ENCODE peak calls at places on chromosome 16, in eight cellular contexts. E, D, M, R, Z, K, T and W are unnamed samples.

GRCh38 chr16:67207857-67208524 is 9.1 kb downstream of the ELMO3 start:
- DNase-seq in T (peak; percentile 21), E (no peak), M (no peak), Z (no peak), K (no peak), D (no peak), R (no peak), W (no peak)

GRCh38 chr16:70705056-70705455 is 19.2 kb upstream of the MTSS2 start:
- DNase-seq in E (no peak), K (no peak), M (no peak), T (no peak), Z (no peak), D (no peak), R (no peak), W (no peak)

GRCh38 chr16:15521758-15522509 is 87.5 kb downstream of the BMERB1 start:
- DNase-seq in R (no peak), M (no peak), T (no peak), D (no peak), E (no peak), K (no peak), Z (no peak), W (no peak)

GRCh38 chr16:80527297-80527696 is 13.5 kb upstream of the DYNLRB2 start:
- DNase-seq in R (peak; percentile 24), E (peak; percentile 51), K (peak; percentile 67), Z (peak; percentile 35), T (no peak), M (peak; percentile 52), D (peak; percentile 10), W (peak; percentile 62)

GRCh38 chr16:83887088-83887487 is 11.8 kb upstream of the MLYCD start:
- DNase-seq in E (no peak), M (no peak), R (no peak), K (peak; percentile 27), Z (peak; percentile 21), T (no peak), D (no peak), W (no peak)

GRCh38 chr16:29645699-29646187 is 17.3 kb upstream of the SPN start:
- DNase-seq in D (no peak), T (no peak), Z (no peak), K (no peak), M (peak; percentile 71), E (peak; percentile 25), R (no peak), W (peak; percentile 71)

GRCh38 chr16:67248401-67249177 is at the start of gene SLC9A5:
- DNase-seq in D (peak; percentile 5), Z (peak; percentile 46), K (peak; percentile 71), M (peak; percentile 62), E (peak; percentile 71), R (peak; percentile 10), T (no peak), W (peak; percentile 68)

GRCh38 chr16:78869492-78869891 is 731.0 kb downstream of the MAF start:
- DNase-seq in E (no peak), Z (no peak), K (no peak), R (no peak), D (no peak), T (no peak), M (no peak), W (no peak)

GRCh38 chr16:1283296-1283695 is 26.1 kb upstream of the UBE2I start:
- DNase-seq in T (no peak), R (no peak), M (no peak), K (no peak), E (no peak), Z (no peak), D (no peak), W (peak; percentile 41)

GRCh38 chr16:56370836-56371235 is 54.5 kb downstream of the AMFR start:
- DNase-seq in Z (no peak), R (no peak), E (no peak), D (no peak), T (no peak), M (no peak), K (no peak), W (no peak)

GRCh38 chr16:72927199-72928088 is 120.5 kb downstream of the ZFHX3 start:
- DNase-seq in K (no peak), D (peak; percentile 78), Z (no peak), T (no peak), M (no peak), E (no peak), R (no peak), W (no peak)

GRCh38 chr16:69935278-69935711 is 15.8 kb upstream of the CLEC18A start:
- DNase-seq in R (no peak), Z (no peak), T (no peak), D (no peak), M (no peak), E (peak; percentile 76), K (no peak), W (no peak)

GRCh38 chr16:72211085-72211484 is 39.1 kb upstream of the PMFBP1 start:
- DNase-seq in D (no peak), K (no peak), E (no peak), Z (no peak), M (no peak), R (no peak), T (no peak), W (no peak)

GRCh38 chr16:11229906-11230305 is 26.1 kb downstream of the SOCS1 start:
- DNase-seq in R (no peak), M (no peak), E (no peak), D (no peak), K (no peak), T (no peak), Z (no peak), W (no peak)